ENCODE peak calls at places on chromosomes 3 and 15, in seven cellular contexts. O is HFFc6; Q is COR-L47; Y is RPMI8226; D is central memory CD4-positive, alpha-beta T cell; U is activated CD4-positive, alpha-beta T cell treated with anti-CD3 and anti-CD28 coated beads, Interleukin-2, amount 50 U/mL, for 1 hour; A is stimulated activated naive CD4-positive, alpha-beta T cell. Z is an unnamed sample.

GRCh38 chr3:17810759-17811158 is 68.3 kb upstream of the TBC1D5 start:
- DNase-seq in A (no peak), Q (no peak), Y (no peak), O (peak), U (no peak), D (no peak), Z (no peak)

GRCh38 chr3:39125837-39126500 is 18.5 kb downstream of the TTC21A start:
- DNase-seq in D (no peak), Q (no peak), O (peak), A (no peak), Y (no peak), U (no peak), Z (no peak)

GRCh38 chr3:17489139-17489538 is 253.3 kb downstream of the TBC1D5 start:
- DNase-seq in D (no peak), Q (no peak), U (no peak), Y (no peak), O (peak), A (no peak), Z (no peak)

GRCh38 chr3:94961423-94962100 is 898.7 kb downstream of the NSUN3 start:
- DNase-seq in A (no peak), O (no peak), Y (no peak), U (no peak), Q (no peak), D (no peak), Z (no peak)

GRCh38 chr15:77759896-77760592 is 127.3 kb upstream of the LINGO1 start:
- DNase-seq in Y (no peak), A (no peak), D (no peak), Q (peak), O (no peak), U (no peak), Z (no peak)

GRCh38 chr3:10366681-10367101 is 45.8 kb upstream of the SEC13 start:
- DNase-seq in D (no peak), U (no peak), Q (no peak), A (no peak), Y (no peak), O (peak), Z (no peak)

GRCh38 chr3:136414476-136414875 is 164.3 kb downstream of the PCCB start:
- DNase-seq in O (no peak), U (no peak), Y (no peak), A (no peak), Q (no peak), D (no peak), Z (no peak)

GRCh38 chr3:179533274-179533673 is 29.5 kb upstream of the ACTL6A start:
- DNase-seq in Y (no peak), O (no peak), U (no peak), A (no peak), D (no peak), Q (no peak), Z (no peak)

GRCh38 chr3:126155280-126155640 is 25.1 kb downstream of the ALDH1L1 start:
- DNase-seq in A (no peak), Q (no peak), O (no peak), U (no peak), Y (no peak), D (no peak), Z (no peak)

GRCh38 chr3:94413721-94414106 is 350.9 kb downstream of the NSUN3 start:
- DNase-seq in U (no peak), O (peak), A (no peak), Y (no peak), D (no peak), Q (no peak), Z (no peak)

GRCh38 chr3:37433758-37434157 is 259.4 kb upstream of the LRRFIP2 start:
- DNase-seq in Y (no peak), O (no peak), Q (no peak), U (no peak), D (no peak), A (no peak), Z (no peak)

GRCh38 chr3:51374456-51374855 is 10.6 kb upstream of the MANF start:
- DNase-seq in Q (no peak), Y (no peak), U (no peak), O (no peak), D (no peak), A (no peak), Z (no peak)

GRCh38 chr3:126053513-126053912 is 30.4 kb downstream of the SLC41A3 start:
- DNase-seq in O (no peak), A (no peak), U (no peak), Y (no peak), D (no peak), Q (no peak), Z (no peak)

GRCh38 chr3:82217571-82217970 is 456.1 kb upstream of the GBE1 start:
- DNase-seq in O (no peak), D (no peak), U (no peak), Q (no peak), Y (no peak), A (no peak), Z (no peak)

GRCh38 chr3:121126378-121127035 is 218.5 kb downstream of the STXBP5L start:
- DNase-seq in Y (no peak), U (no peak), D (no peak), O (no peak), A (no peak), Q (no peak), Z (no peak)

GRCh38 chr3:25110642-25111041 is 317.4 kb upstream of the RARB start:
- DNase-seq in U (no peak), O (no peak), Y (no peak), A (no peak), Q (no peak), D (no peak), Z (no peak)

GRCh38 chr3:192907784-192908183 is 9.9 kb downstream of the MB21D2 start:
- DNase-seq in D (no peak), Y (no peak), Q (no peak), O (no peak), U (no peak), A (no peak), Z (no peak)

GRCh38 chr3:12462159-12462962 is 21.9 kb upstream of the TSEN2 start:
- DNase-seq in Q (no peak), U (no peak), O (no peak), A (peak), Y (no peak), D (no peak), Z (no peak)

GRCh38 chr15:25181290-25182097 is 226.7 kb downstream of the SNRPN start:
- DNase-seq in D (no peak), Q (no peak), O (no peak), U (no peak), A (no peak), Y (no peak), Z (peak)

GRCh38 chr3:171295502-171296373 is 164.5 kb downstream of the TNIK start:
- DNase-seq in O (no peak), U (no peak), Y (no peak), Q (no peak), D (no peak), A (no peak), Z (no peak)

GRCh38 chr15:78075490-78076230 is 1.9 kb downstream of the TBC1D2B start:
- DNase-seq in U (no peak), Q (peak), D (no peak), Y (no peak), A (no peak), O (peak), Z (peak)

GRCh38 chr3:188689101-188689574 is 482.6 kb upstream of the TPRG1 start:
- DNase-seq in A (no peak), U (no peak), O (no peak), Y (no peak), Q (no peak), D (no peak), Z (no peak)

GRCh38 chr3:135368316-135368715 is 573.3 kb downstream of the EPHB1 start:
- DNase-seq in Q (no peak), O (no peak), Y (no peak), D (no peak), U (no peak), A (no peak), Z (no peak)

GRCh38 chr3:35640736-35641135 is 1.4 kb downstream of the ARPP21 start:
- DNase-seq in Q (no peak), D (no peak), U (no peak), A (no peak), O (no peak), Y (no peak), Z (no peak)

GRCh38 chr3:101995371-101996046 is 146.2 kb downstream of the NFKBIZ start:
- DNase-seq in O (peak), U (no peak), A (no peak), Y (no peak), Q (no peak), D (no peak), Z (no peak)

GRCh38 chr3:170809021-170809974 is 60.7 kb downstream of the RPL22L1 start:
- DNase-seq in U (no peak), Y (peak), D (no peak), Q (peak), O (peak), A (no peak), Z (peak)

GRCh38 chr3:188278717-188279324 is 124.9 kb downstream of the LPP start:
- DNase-seq in Y (no peak), Q (no peak), A (no peak), U (no peak), D (no peak), O (no peak), Z (no peak)

GRCh38 chr15:74752486-74753395 is 4.1 kb downstream of the CYP1A2 start:
- DNase-seq in D (no peak), Y (no peak), U (no peak), Q (no peak), O (peak), A (no peak), Z (no peak)